ENCODE peak calls at places on chromosome 18, in five cellular contexts. One of them, this sample, is unnamed.
A peak's percentile ranks its signal among the peaks of the same experiment; 100 is the strongest.

GRCh38 chr18:60568211-60568610 is 195.6 kb upstream of the MC4R start:
- DNase-seq in NT2/D1: no peak
- DNase-seq in HepG2: no peak
- DNase-seq in GM12878: no peak
- DNase-seq in H1: no peak
- DNase-seq in this sample: no peak

GRCh38 chr18:45540146-45540545 is 75.1 kb upstream of the SLC14A2 start:
- DNase-seq in HepG2: no peak
- DNase-seq in GM12878: no peak
- DNase-seq in H1: no peak
- DNase-seq in NT2/D1: peak; percentile 13
- DNase-seq in this sample: no peak

GRCh38 chr18:5894613-5895299 is 566 bp downstream of the TMEM200C start:
- DNase-seq in NT2/D1: no peak
- DNase-seq in HepG2: no peak
- DNase-seq in H1: no peak
- DNase-seq in GM12878: no peak
- DNase-seq in this sample: peak; percentile 21

GRCh38 chr18:51498085-51498855 is 300.8 kb upstream of the MEX3C start:
- DNase-seq in HepG2: no peak
- DNase-seq in H1: no peak
- DNase-seq in GM12878: no peak
- DNase-seq in NT2/D1: no peak
- DNase-seq in this sample: no peak

GRCh38 chr18:27996792-27997191 is 180.1 kb downstream of the CDH2 start:
- DNase-seq in GM12878: no peak
- DNase-seq in NT2/D1: no peak
- DNase-seq in H1: no peak
- DNase-seq in HepG2: no peak
- DNase-seq in this sample: no peak

GRCh38 chr18:9237982-9238381 is 96.6 kb upstream of the TWSG1 start:
- DNase-seq in NT2/D1: no peak
- DNase-seq in GM12878: no peak
- DNase-seq in HepG2: no peak
- DNase-seq in H1: no peak
- DNase-seq in this sample: no peak

GRCh38 chr18:9673296-9674251 is 34.5 kb upstream of the RAB31 start:
- DNase-seq in H1: no peak
- DNase-seq in NT2/D1: peak; percentile 20
- DNase-seq in GM12878: peak; percentile 99
- DNase-seq in HepG2: peak; percentile 86
- DNase-seq in this sample: no peak

GRCh38 chr18:59987102-59987501 is 87.3 kb downstream of the PMAIP1 start:
- DNase-seq in HepG2: no peak
- DNase-seq in NT2/D1: no peak
- DNase-seq in GM12878: no peak
- DNase-seq in H1: no peak
- DNase-seq in this sample: no peak

GRCh38 chr18:3119401-3120323 is 100.1 kb downstream of the MYOM1 start:
- DNase-seq in GM12878: no peak
- DNase-seq in H1: no peak
- DNase-seq in HepG2: peak; percentile 60
- DNase-seq in NT2/D1: no peak
- DNase-seq in this sample: no peak

GRCh38 chr18:51251625-51252024 is 54.1 kb upstream of the MEX3C start:
- DNase-seq in GM12878: peak; percentile 69
- DNase-seq in NT2/D1: no peak
- DNase-seq in H1: no peak
- DNase-seq in HepG2: no peak
- DNase-seq in this sample: no peak

GRCh38 chr18:46680784-46681695 is 24.0 kb upstream of the LOXHD1 start:
- DNase-seq in NT2/D1: no peak
- DNase-seq in GM12878: no peak
- DNase-seq in H1: no peak
- DNase-seq in HepG2: no peak
- DNase-seq in this sample: no peak

GRCh38 chr18:36828157-36828629 is 609 bp downstream of the TPGS2 start:
- DNase-seq in NT2/D1: no peak
- DNase-seq in GM12878: no peak
- DNase-seq in H1: no peak
- DNase-seq in HepG2: peak; percentile 16
- DNase-seq in this sample: peak; percentile 59

GRCh38 chr18:5488844-5489243 is 55.0 kb downstream of the EPB41L3 start:
- DNase-seq in H1: no peak
- DNase-seq in GM12878: no peak
- DNase-seq in HepG2: peak; percentile 3
- DNase-seq in NT2/D1: no peak
- DNase-seq in this sample: no peak

GRCh38 chr18:27378396-27379094 is 193.4 kb upstream of the CHST9 start:
- DNase-seq in GM12878: no peak
- DNase-seq in H1: no peak
- DNase-seq in HepG2: no peak
- DNase-seq in NT2/D1: no peak
- DNase-seq in this sample: no peak

GRCh38 chr18:73646772-73647171 is 500.9 kb downstream of the FBXO15 start:
- DNase-seq in H1: no peak
- DNase-seq in NT2/D1: no peak
- DNase-seq in HepG2: no peak
- DNase-seq in GM12878: no peak
- DNase-seq in this sample: no peak

GRCh38 chr18:58785171-58785805 is 79.4 kb upstream of the ZNF532 start:
- DNase-seq in NT2/D1: no peak
- DNase-seq in GM12878: no peak
- DNase-seq in HepG2: no peak
- DNase-seq in H1: peak; percentile 49
- DNase-seq in this sample: no peak

GRCh38 chr18:58570360-58571064 is 58.4 kb downstream of the ALPK2 start:
- DNase-seq in GM12878: no peak
- DNase-seq in HepG2: no peak
- DNase-seq in NT2/D1: no peak
- DNase-seq in H1: no peak
- DNase-seq in this sample: no peak

GRCh38 chr18:74489631-74490030 is 6.5 kb upstream of the CNDP2 start:
- DNase-seq in GM12878: no peak
- DNase-seq in H1: no peak
- DNase-seq in HepG2: no peak
- DNase-seq in NT2/D1: no peak
- DNase-seq in this sample: no peak

GRCh38 chr18:9810994-9811393 is 74.8 kb upstream of the TXNDC2 start:
- DNase-seq in GM12878: no peak
- DNase-seq in H1: no peak
- DNase-seq in NT2/D1: no peak
- DNase-seq in HepG2: no peak
- DNase-seq in this sample: no peak

GRCh38 chr18:75438891-75439290 is 11.4 kb upstream of the SMIM21 start:
- DNase-seq in H1: no peak
- DNase-seq in GM12878: no peak
- DNase-seq in NT2/D1: no peak
- DNase-seq in HepG2: no peak
- DNase-seq in this sample: no peak

GRCh38 chr18:43774497-43774896 is 497.2 kb upstream of the SYT4 start:
- DNase-seq in GM12878: no peak
- DNase-seq in HepG2: no peak
- DNase-seq in H1: peak; percentile 19
- DNase-seq in NT2/D1: peak; percentile 8
- DNase-seq in this sample: no peak

GRCh38 chr18:28439870-28440269 is 262.9 kb upstream of the CDH2 start:
- DNase-seq in NT2/D1: no peak
- DNase-seq in GM12878: no peak
- DNase-seq in HepG2: no peak
- DNase-seq in H1: no peak
- DNase-seq in this sample: no peak

GRCh38 chr18:60596928-60597327 is 224.4 kb upstream of the MC4R start:
- DNase-seq in NT2/D1: no peak
- DNase-seq in HepG2: no peak
- DNase-seq in H1: no peak
- DNase-seq in GM12878: no peak
- DNase-seq in this sample: no peak

GRCh38 chr18:10524507-10525425 is 1.1 kb upstream of the NAPG start:
- DNase-seq in GM12878: no peak
- DNase-seq in H1: no peak
- DNase-seq in NT2/D1: no peak
- DNase-seq in HepG2: peak; percentile 75
- DNase-seq in this sample: no peak

GRCh38 chr18:33870059-33870458 is 292.0 kb downstream of the ASXL3 start:
- DNase-seq in GM12878: no peak
- DNase-seq in HepG2: no peak
- DNase-seq in NT2/D1: no peak
- DNase-seq in H1: no peak
- DNase-seq in this sample: no peak

GRCh38 chr18:23380001-23380550 is 73.0 kb upstream of the RIOK3 start:
- DNase-seq in GM12878: no peak
- DNase-seq in HepG2: no peak
- DNase-seq in NT2/D1: no peak
- DNase-seq in H1: no peak
- DNase-seq in this sample: no peak

GRCh38 chr18:56003651-56004050 is 415.7 kb upstream of the TCF4 start:
- DNase-seq in H1: no peak
- DNase-seq in GM12878: no peak
- DNase-seq in NT2/D1: no peak
- DNase-seq in HepG2: no peak
- DNase-seq in this sample: no peak

GRCh38 chr18:8011906-8012305 is 444.8 kb downstream of the PTPRM start:
- DNase-seq in GM12878: no peak
- DNase-seq in HepG2: no peak
- DNase-seq in NT2/D1: no peak
- DNase-seq in H1: no peak
- DNase-seq in this sample: no peak

GRCh38 chr18:69400976-69401474 is 337 bp downstream of the DOK6 start:
- DNase-seq in GM12878: no peak
- DNase-seq in NT2/D1: no peak
- DNase-seq in H1: no peak
- DNase-seq in HepG2: no peak
- DNase-seq in this sample: peak; percentile 30

GRCh38 chr18:22935431-22935830 is 2.3 kb downstream of the RBBP8 start:
- DNase-seq in GM12878: no peak
- DNase-seq in NT2/D1: no peak
- DNase-seq in H1: no peak
- DNase-seq in HepG2: no peak
- DNase-seq in this sample: no peak

GRCh38 chr18:715626-716025 is 3.2 kb upstream of the ENOSF1 start:
- DNase-seq in NT2/D1: no peak
- DNase-seq in GM12878: no peak
- DNase-seq in HepG2: no peak
- DNase-seq in H1: no peak
- DNase-seq in this sample: no peak

GRCh38 chr18:49931760-49932159 is 118.4 kb upstream of the ACAA2 start:
- DNase-seq in GM12878: no peak
- DNase-seq in NT2/D1: no peak
- DNase-seq in H1: no peak
- DNase-seq in HepG2: no peak
- DNase-seq in this sample: no peak

GRCh38 chr18:49931179-49931578 is 117.8 kb upstream of the ACAA2 start:
- DNase-seq in H1: no peak
- DNase-seq in NT2/D1: no peak
- DNase-seq in GM12878: no peak
- DNase-seq in HepG2: no peak
- DNase-seq in this sample: no peak

GRCh38 chr18:49935215-49935614 is 121.9 kb upstream of the ACAA2 start:
- DNase-seq in H1: no peak
- DNase-seq in GM12878: no peak
- DNase-seq in HepG2: no peak
- DNase-seq in NT2/D1: no peak
- DNase-seq in this sample: no peak

GRCh38 chr18:49934457-49934856 is 121.1 kb upstream of the ACAA2 start:
- DNase-seq in GM12878: no peak
- DNase-seq in H1: no peak
- DNase-seq in NT2/D1: no peak
- DNase-seq in HepG2: no peak
- DNase-seq in this sample: no peak

DNA sequence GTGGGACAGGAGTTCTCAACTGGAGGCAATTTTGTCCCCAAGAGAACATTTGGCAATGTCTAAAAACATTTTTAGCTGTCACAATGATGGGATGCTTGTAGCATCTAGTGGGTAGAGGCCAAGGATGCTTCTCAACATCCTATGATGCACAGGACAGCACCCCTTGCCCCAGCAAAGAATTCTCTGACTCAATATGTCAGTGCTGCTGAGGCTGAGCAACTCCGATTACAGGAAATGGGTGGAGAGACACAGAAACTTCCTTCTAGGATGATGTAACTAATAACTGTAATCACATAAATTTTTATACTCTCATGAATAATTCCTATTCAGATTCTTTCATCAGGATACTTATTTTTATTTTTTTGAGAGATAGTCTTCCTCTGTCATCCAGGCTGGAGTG is 120.2 kb upstream of the ACAA2 start:
- DNase-seq in H1: no peak
- DNase-seq in HepG2: no peak
- DNase-seq in NT2/D1: no peak
- DNase-seq in GM12878: no peak
- DNase-seq in this sample: no peak
- TF ChIP-seq SUZ12 in H1: no peak
- TF ChIP-seq SUZ12 in HepG2: no peak
- TF ChIP-seq SUZ12 in NT2/D1: no peak
- TF ChIP-seq SUZ12 in GM12878: no peak
- TF ChIP-seq SUZ12 in this sample: no peak

GRCh38 chr18:25921677-25922421 is 168.6 kb downstream of the SS18 start:
- DNase-seq in GM12878: peak; percentile 20
- DNase-seq in NT2/D1: peak; percentile 3
- DNase-seq in HepG2: peak; percentile 31
- DNase-seq in H1: peak; percentile 25
- DNase-seq in this sample: peak; percentile 81
- TF ChIP-seq SUZ12 in GM12878: no peak
- TF ChIP-seq SUZ12 in NT2/D1: no peak
- TF ChIP-seq SUZ12 in HepG2: no peak
- TF ChIP-seq SUZ12 in H1: no peak
- TF ChIP-seq SUZ12 in this sample: no peak

GRCh38 chr18:35515460-35516130 is 17.8 kb upstream of the INO80C start:
- DNase-seq in GM12878: no peak
- DNase-seq in HepG2: no peak
- DNase-seq in H1: no peak
- DNase-seq in NT2/D1: no peak
- DNase-seq in this sample: no peak
- TF ChIP-seq SUZ12 in GM12878: no peak
- TF ChIP-seq SUZ12 in HepG2: no peak
- TF ChIP-seq SUZ12 in H1: no peak
- TF ChIP-seq SUZ12 in NT2/D1: no peak
- TF ChIP-seq SUZ12 in this sample: no peak

GRCh38 chr18:12031836-12032235 is 50.5 kb downstream of the IMPA2 start:
- DNase-seq in HepG2: no peak
- DNase-seq in GM12878: no peak
- DNase-seq in NT2/D1: no peak
- DNase-seq in H1: no peak
- DNase-seq in this sample: no peak
- TF ChIP-seq SUZ12 in HepG2: no peak
- TF ChIP-seq SUZ12 in GM12878: no peak
- TF ChIP-seq SUZ12 in NT2/D1: no peak
- TF ChIP-seq SUZ12 in H1: no peak
- TF ChIP-seq SUZ12 in this sample: no peak